ENCODE peak calls at places on chromosomes 2 and 18, in four cellular contexts. One of them, this sample, is unnamed.

GRCh38 chr2:240513544-240514287 is 44.1 kb downstream of the ANKMY1 start:
- DNase-seq in CD8-positive, alpha-beta T cell: peak; percentile 76
- DNase-seq in aorta: peak; percentile 93
- DNase-seq in HCT116: peak; percentile 29
- DNase-seq in this sample: peak; percentile 55

GRCh38 chr2:155309483-155309882 is 611.0 kb downstream of the KCNJ3 start:
- DNase-seq in HCT116: no peak
- DNase-seq in aorta: no peak
- DNase-seq in CD8-positive, alpha-beta T cell: no peak
- DNase-seq in this sample: no peak

GRCh38 chr2:139354518-139354917 is 574.3 kb upstream of the NXPH2 start:
- DNase-seq in aorta: no peak
- DNase-seq in HCT116: no peak
- DNase-seq in CD8-positive, alpha-beta T cell: no peak
- DNase-seq in this sample: no peak

GRCh38 chr2:207896525-207897295 is 127.0 kb upstream of the FZD5 start:
- DNase-seq in aorta: no peak
- DNase-seq in HCT116: no peak
- DNase-seq in CD8-positive, alpha-beta T cell: no peak
- DNase-seq in this sample: no peak

GRCh38 chr18:68484241-68484640 is 230.7 kb downstream of the TMX3 start:
- DNase-seq in aorta: no peak
- DNase-seq in HCT116: no peak
- DNase-seq in CD8-positive, alpha-beta T cell: no peak
- DNase-seq in this sample: no peak

GRCh38 chr2:60439219-60439974 is 114.1 kb downstream of the BCL11A start:
- DNase-seq in CD8-positive, alpha-beta T cell: no peak
- DNase-seq in aorta: no peak
- DNase-seq in HCT116: no peak
- DNase-seq in this sample: no peak

GRCh38 chr18:27713037-27713726 is 463.7 kb downstream of the CDH2 start:
- DNase-seq in aorta: no peak
- DNase-seq in CD8-positive, alpha-beta T cell: no peak
- DNase-seq in HCT116: no peak
- DNase-seq in this sample: no peak

GRCh38 chr2:88860421-88861075 is 169.1 kb downstream of the RPIA start:
- DNase-seq in HCT116: no peak
- DNase-seq in CD8-positive, alpha-beta T cell: no peak
- DNase-seq in aorta: no peak
- DNase-seq in this sample: no peak

GRCh38 chr2:71074893-71075292 is 6.4 kb downstream of the NAGK start:
- DNase-seq in CD8-positive, alpha-beta T cell: no peak
- DNase-seq in aorta: no peak
- DNase-seq in HCT116: no peak
- DNase-seq in this sample: no peak

GRCh38 chr2:127857494-127857818 is 499 bp downstream of the POLR2D start:
- DNase-seq in HCT116: no peak
- DNase-seq in aorta: no peak
- DNase-seq in CD8-positive, alpha-beta T cell: no peak
- DNase-seq in this sample: no peak

GRCh38 chr2:230327418-230328154 is 593 bp downstream of the SP140L start:
- DNase-seq in HCT116: no peak
- DNase-seq in CD8-positive, alpha-beta T cell: no peak
- DNase-seq in aorta: no peak
- DNase-seq in this sample: no peak

GRCh38 chr2:233209978-233210680 is 41.3 kb upstream of the ATG16L1 start:
- DNase-seq in HCT116: no peak
- DNase-seq in aorta: no peak
- DNase-seq in CD8-positive, alpha-beta T cell: no peak
- DNase-seq in this sample: no peak

GRCh38 chr2:212723226-212723625 is 184.6 kb upstream of the ERBB4 start:
- DNase-seq in HCT116: no peak
- DNase-seq in CD8-positive, alpha-beta T cell: no peak
- DNase-seq in aorta: no peak
- DNase-seq in this sample: no peak

GRCh38 chr2:197116306-197116879 is 189.9 kb upstream of the PGAP1 start:
- DNase-seq in aorta: no peak
- DNase-seq in HCT116: no peak
- DNase-seq in CD8-positive, alpha-beta T cell: no peak
- DNase-seq in this sample: no peak

GRCh38 chr2:229752970-229753729 is 38.8 kb upstream of the DNER start:
- DNase-seq in HCT116: no peak
- DNase-seq in aorta: no peak
- DNase-seq in CD8-positive, alpha-beta T cell: no peak
- DNase-seq in this sample: no peak

DNA sequence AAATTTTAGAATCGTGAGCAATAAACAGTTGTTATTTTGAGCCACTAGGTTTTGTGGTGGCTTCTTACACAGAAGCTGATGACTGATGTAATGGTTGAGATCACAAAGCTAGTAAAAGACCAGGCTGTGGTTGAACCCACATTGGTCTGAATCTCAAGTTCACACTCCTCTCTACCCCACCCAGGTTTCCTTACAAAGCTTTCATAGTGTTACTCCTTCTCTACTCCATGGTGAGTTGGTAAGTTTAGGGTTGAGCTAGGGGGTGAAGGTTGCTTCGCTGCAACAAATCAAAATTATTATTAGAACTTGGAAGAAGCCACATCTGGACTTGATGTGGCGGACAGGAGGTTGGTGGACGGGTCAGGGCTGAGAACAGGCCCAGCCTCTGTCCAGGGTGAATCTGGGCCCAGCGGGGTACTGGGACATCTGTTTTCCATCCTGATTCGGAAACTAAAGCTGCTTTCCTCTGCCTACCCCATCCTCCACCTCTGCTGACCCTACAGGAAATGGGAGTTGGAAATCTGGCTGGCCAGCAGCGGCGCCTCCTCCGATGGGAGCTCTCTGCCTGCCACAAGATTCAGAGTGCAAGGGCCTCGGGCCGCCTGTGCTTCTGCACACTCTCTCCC is 86.3 kb downstream of the ZFP36L2 start:
- DNase-seq in CD8-positive, alpha-beta T cell: no peak
- DNase-seq in aorta: peak; percentile 71
- DNase-seq in HCT116: no peak
- DNase-seq in this sample: peak; percentile 53
- H3K27ac ChIP-seq in CD8-positive, alpha-beta T cell: peak overlapping the region; percentile 47
- H3K27ac ChIP-seq in aorta: no peak overlapping the region
- H3K27ac ChIP-seq in HCT116: no peak overlapping the region
- H3K27ac ChIP-seq in this sample: peak overlapping the region; percentile 70

DNA sequence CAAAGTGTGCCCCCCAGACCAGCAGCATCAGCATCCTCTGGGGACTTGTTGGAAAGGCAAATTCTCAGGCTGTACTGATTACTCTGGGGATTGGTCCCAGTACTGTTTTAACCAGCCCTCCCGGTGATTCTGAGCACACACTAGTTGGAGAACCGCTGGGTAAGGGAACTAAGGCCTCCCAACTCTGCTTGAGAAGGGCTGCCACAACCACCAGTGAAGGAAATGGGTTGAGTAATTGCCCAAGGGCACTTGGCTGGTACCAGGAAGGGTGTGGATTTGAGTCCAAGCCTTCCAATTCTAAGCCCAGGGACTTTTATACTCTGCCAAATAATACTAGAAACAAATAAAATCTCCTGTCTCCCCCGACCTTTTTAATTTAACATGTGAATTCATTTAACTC is 219.9 kb downstream of the SETBP1 start:
- DNase-seq in CD8-positive, alpha-beta T cell: no peak
- DNase-seq in HCT116: no peak
- DNase-seq in aorta: no peak
- DNase-seq in this sample: no peak
- H3K4me3 ChIP-seq in CD8-positive, alpha-beta T cell: no peak overlapping the region
- H3K4me3 ChIP-seq in HCT116: no peak overlapping the region
- H3K4me3 ChIP-seq in aorta: no peak overlapping the region
- H3K4me3 ChIP-seq in this sample: no peak overlapping the region

DNA sequence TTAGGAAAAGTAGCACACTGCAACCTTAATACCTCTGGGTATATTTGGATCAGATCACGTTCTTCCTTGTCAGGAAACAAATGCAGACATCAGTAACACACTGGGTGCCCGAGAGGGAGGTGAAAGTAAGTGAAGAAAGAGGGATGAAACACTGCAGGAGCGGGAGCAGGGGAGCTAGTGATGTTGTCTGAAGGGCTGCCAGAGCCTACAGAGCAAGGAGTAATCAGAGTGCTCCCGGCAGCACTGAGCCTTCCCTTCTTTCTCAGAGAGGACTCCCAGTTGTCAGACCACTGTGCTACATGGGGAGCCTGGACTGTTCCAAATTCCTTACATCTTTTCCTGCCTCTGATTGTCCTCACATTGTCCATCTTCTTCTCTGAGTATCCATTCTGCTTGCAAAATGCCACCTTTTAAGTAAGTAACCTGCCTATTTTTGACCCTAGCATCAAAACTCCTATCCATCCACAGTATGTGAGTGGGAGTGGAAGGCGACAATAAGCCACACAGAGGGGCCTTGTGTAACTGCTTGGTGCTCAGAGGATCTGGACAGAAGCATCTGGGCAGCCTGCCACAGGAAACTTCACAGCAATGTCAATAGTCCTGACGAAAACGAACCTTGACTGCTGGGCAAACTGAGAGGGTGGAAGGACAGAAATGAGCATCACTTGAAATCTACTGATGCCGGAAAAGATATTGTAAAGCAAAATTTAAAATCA is 10.8 kb upstream of the NAB1 start:
- DNase-seq in HCT116: no peak
- DNase-seq in aorta: no peak
- DNase-seq in CD8-positive, alpha-beta T cell: no peak
- DNase-seq in this sample: no peak
- H3K27ac ChIP-seq in HCT116: no peak overlapping the region
- H3K27ac ChIP-seq in aorta: peak overlapping the region; percentile 51
- H3K27ac ChIP-seq in CD8-positive, alpha-beta T cell: no peak overlapping the region
- H3K27ac ChIP-seq in this sample: peak overlapping the region; percentile 68

GRCh38 chr2:149036507-149037293 is 1.8 kb upstream of the LYPD6B start:
- DNase-seq in CD8-positive, alpha-beta T cell: no peak
- DNase-seq in aorta: no peak
- DNase-seq in HCT116: no peak
- DNase-seq in this sample: no peak

GRCh38 chr2:149038442-149039212 is at the start of gene LYPD6B:
- DNase-seq in aorta: no peak
- DNase-seq in HCT116: no peak
- DNase-seq in CD8-positive, alpha-beta T cell: no peak
- DNase-seq in this sample: no peak

GRCh38 chr2:149040451-149040850 is 2.0 kb downstream of the LYPD6B start:
- DNase-seq in aorta: no peak
- DNase-seq in HCT116: peak; percentile 42
- DNase-seq in CD8-positive, alpha-beta T cell: peak; percentile 23
- DNase-seq in this sample: no peak

GRCh38 chr2:149039213-149039724 is 770 bp downstream of the LYPD6B start:
- DNase-seq in CD8-positive, alpha-beta T cell: no peak
- DNase-seq in HCT116: no peak
- DNase-seq in aorta: no peak
- DNase-seq in this sample: no peak

DNA sequence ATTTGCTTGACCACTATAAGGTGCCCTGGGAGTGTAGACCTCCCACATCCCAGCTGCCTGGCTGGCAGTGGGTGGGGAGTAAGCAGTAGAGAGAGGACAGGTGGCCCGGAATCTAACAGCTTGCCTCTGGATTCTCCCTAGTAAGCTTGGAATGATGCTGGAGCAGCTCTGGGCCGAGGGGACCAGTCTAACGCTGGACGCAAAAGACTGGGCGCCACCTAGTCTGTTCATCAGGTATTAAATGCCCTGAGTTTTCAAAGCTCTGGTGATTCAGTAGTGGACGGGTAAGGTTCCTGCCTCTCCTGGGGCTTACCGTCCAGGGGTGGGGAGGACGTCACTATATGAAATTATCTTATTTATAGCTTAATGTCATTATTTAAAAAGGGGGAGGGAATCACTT is 648 bp upstream of the LYPD6B start:
- DNase-seq in HCT116: peak; percentile 27
- DNase-seq in CD8-positive, alpha-beta T cell: no peak
- DNase-seq in aorta: no peak
- DNase-seq in this sample: no peak
- H3K4me3 ChIP-seq in HCT116: peak overlapping the region; percentile 55
- H3K4me3 ChIP-seq in CD8-positive, alpha-beta T cell: no peak overlapping the region
- H3K4me3 ChIP-seq in aorta: no peak overlapping the region
- H3K4me3 ChIP-seq in this sample: no peak overlapping the region

GRCh38 chr2:43995733-43996533 is at the start of gene LRPPRC:
- DNase-seq in HCT116: peak; percentile 94
- DNase-seq in CD8-positive, alpha-beta T cell: peak; percentile 82
- DNase-seq in aorta: peak; percentile 94
- DNase-seq in this sample: peak; percentile 96
- H3K27ac ChIP-seq in HCT116: peak within 1 kb of the TSS; percentile 85
- H3K27ac ChIP-seq in CD8-positive, alpha-beta T cell: peak within 1 kb of the TSS; percentile 65
- H3K27ac ChIP-seq in aorta: peak within 1 kb of the TSS; percentile 77
- H3K27ac ChIP-seq in this sample: peak within 1 kb of the TSS; percentile 89

GRCh38 chr2:118269408-118270051 is 181.3 kb downstream of the INSIG2 start:
- DNase-seq in HCT116: no peak
- DNase-seq in aorta: no peak
- DNase-seq in CD8-positive, alpha-beta T cell: no peak
- DNase-seq in this sample: no peak

GRCh38 chr2:118272391-118272790 is 184.1 kb downstream of the INSIG2 start:
- DNase-seq in HCT116: no peak
- DNase-seq in CD8-positive, alpha-beta T cell: no peak
- DNase-seq in aorta: no peak
- DNase-seq in this sample: no peak

GRCh38 chr2:118278046-118278445 is 189.8 kb downstream of the INSIG2 start:
- DNase-seq in aorta: no peak
- DNase-seq in HCT116: no peak
- DNase-seq in CD8-positive, alpha-beta T cell: no peak
- DNase-seq in this sample: no peak

GRCh38 chr2:118279005-118279404 is 190.7 kb downstream of the INSIG2 start:
- DNase-seq in aorta: no peak
- DNase-seq in CD8-positive, alpha-beta T cell: no peak
- DNase-seq in HCT116: no peak
- DNase-seq in this sample: no peak

DNA sequence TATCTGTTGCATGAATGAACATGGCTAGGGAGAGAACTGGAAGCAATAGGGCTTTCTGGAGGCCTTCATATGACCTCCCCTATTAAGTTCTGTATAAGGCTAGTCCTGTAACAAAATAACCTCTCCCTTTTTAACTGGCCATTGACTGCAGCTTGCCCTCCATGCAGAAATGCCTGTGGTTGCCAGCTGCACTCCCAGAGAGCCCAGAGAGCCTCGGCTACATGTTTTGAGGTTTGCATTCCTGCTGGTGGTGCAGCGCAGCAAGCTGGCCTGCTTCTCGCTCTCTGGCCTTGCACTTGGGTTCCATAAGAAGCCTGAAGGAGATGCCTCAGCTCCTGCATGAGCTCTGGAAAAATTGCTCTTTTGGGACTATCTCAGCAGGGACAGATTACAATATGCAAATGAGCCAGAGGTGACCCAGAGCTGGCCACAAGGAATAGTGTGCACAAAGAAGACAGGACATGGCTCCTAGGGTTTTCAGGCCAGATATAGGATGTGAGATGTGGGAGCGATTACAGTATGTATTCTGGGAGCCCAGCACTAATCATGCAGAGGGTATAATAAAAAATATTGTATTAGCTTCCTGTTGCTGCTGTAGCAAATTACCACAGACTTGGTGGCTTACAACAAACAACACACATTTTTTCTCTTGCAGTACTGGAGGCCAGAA is 186.7 kb downstream of the INSIG2 start:
- DNase-seq in aorta: no peak
- DNase-seq in CD8-positive, alpha-beta T cell: no peak
- DNase-seq in HCT116: no peak
- DNase-seq in this sample: no peak
- H3K4me3 ChIP-seq in aorta: no peak overlapping the region
- H3K4me3 ChIP-seq in CD8-positive, alpha-beta T cell: no peak overlapping the region
- H3K4me3 ChIP-seq in HCT116: no peak overlapping the region
- H3K4me3 ChIP-seq in this sample: no peak overlapping the region

This sample was measured in uterus.